ENCODE peak calls at places on chromosome 11, in seven cellular contexts. One of them, this sample, is unnamed.

GRCh38 chr11:2147391-2147790 is 8.2 kb upstream of the IGF2 start:
- DNase-seq in SK-N-SH: no peak
- DNase-seq in cardiac fibroblast: no peak
- DNase-seq in right lobe of liver: no peak
- DNase-seq in colonic mucosa: no peak
- DNase-seq in tibial nerve: no peak
- DNase-seq in mammary epithelial cell: no peak
- DNase-seq in this sample: no peak

GRCh38 chr11:7896026-7896785 is 34.9 kb downstream of the OR10A6 start:
- DNase-seq in cardiac fibroblast: no peak
- DNase-seq in mammary epithelial cell: no peak
- DNase-seq in right lobe of liver: peak; percentile 78
- DNase-seq in SK-N-SH: no peak
- DNase-seq in tibial nerve: no peak
- DNase-seq in colonic mucosa: no peak
- DNase-seq in this sample: no peak

GRCh38 chr11:18064450-18065048 is 18.5 kb upstream of the TPH1 start:
- DNase-seq in colonic mucosa: no peak
- DNase-seq in right lobe of liver: no peak
- DNase-seq in mammary epithelial cell: no peak
- DNase-seq in SK-N-SH: no peak
- DNase-seq in tibial nerve: no peak
- DNase-seq in cardiac fibroblast: no peak
- DNase-seq in this sample: no peak

GRCh38 chr11:64744544-64745218 is 739 bp upstream of the RASGRP2 start:
- DNase-seq in tibial nerve: no peak
- DNase-seq in colonic mucosa: no peak
- DNase-seq in cardiac fibroblast: no peak
- DNase-seq in mammary epithelial cell: no peak
- DNase-seq in right lobe of liver: no peak
- DNase-seq in SK-N-SH: peak; percentile 86
- DNase-seq in this sample: no peak

GRCh38 chr11:5364214-5364613 is 12.9 kb downstream of the OR51B6 start:
- DNase-seq in cardiac fibroblast: peak; percentile 65
- DNase-seq in tibial nerve: no peak
- DNase-seq in colonic mucosa: no peak
- DNase-seq in mammary epithelial cell: no peak
- DNase-seq in SK-N-SH: no peak
- DNase-seq in right lobe of liver: no peak
- DNase-seq in this sample: no peak

GRCh38 chr11:106156290-106156937 is 79.0 kb downstream of the AASDHPPT start:
- DNase-seq in tibial nerve: no peak
- DNase-seq in SK-N-SH: peak; percentile 27
- DNase-seq in colonic mucosa: peak; percentile 19
- DNase-seq in right lobe of liver: no peak
- DNase-seq in mammary epithelial cell: peak; percentile 58
- DNase-seq in cardiac fibroblast: peak; percentile 90
- DNase-seq in this sample: no peak

GRCh38 chr11:34331329-34331728 is 26.5 kb downstream of the ABTB2 start:
- DNase-seq in cardiac fibroblast: peak; percentile 82
- DNase-seq in tibial nerve: no peak
- DNase-seq in right lobe of liver: no peak
- DNase-seq in mammary epithelial cell: peak; percentile 62
- DNase-seq in colonic mucosa: peak; percentile 42
- DNase-seq in SK-N-SH: no peak
- DNase-seq in this sample: no peak

GRCh38 chr11:85647078-85647477 is 689 bp upstream of the TMEM126A start:
- DNase-seq in SK-N-SH: peak; percentile 14
- DNase-seq in mammary epithelial cell: no peak
- DNase-seq in colonic mucosa: no peak
- DNase-seq in right lobe of liver: no peak
- DNase-seq in tibial nerve: no peak
- DNase-seq in cardiac fibroblast: no peak
- DNase-seq in this sample: no peak

GRCh38 chr11:45765836-45766235 is 39.1 kb upstream of the SLC35C1 start:
- DNase-seq in SK-N-SH: no peak
- DNase-seq in right lobe of liver: no peak
- DNase-seq in tibial nerve: no peak
- DNase-seq in mammary epithelial cell: no peak
- DNase-seq in colonic mucosa: no peak
- DNase-seq in cardiac fibroblast: no peak
- DNase-seq in this sample: no peak

GRCh38 chr11:36456136-36456535 is 53.9 kb downstream of the TRAF6 start:
- DNase-seq in SK-N-SH: no peak
- DNase-seq in colonic mucosa: no peak
- DNase-seq in cardiac fibroblast: no peak
- DNase-seq in mammary epithelial cell: no peak
- DNase-seq in tibial nerve: no peak
- DNase-seq in right lobe of liver: no peak
- DNase-seq in this sample: no peak

GRCh38 chr11:108606495-108607160 is 13.1 kb upstream of the EXPH5 start:
- DNase-seq in colonic mucosa: no peak
- DNase-seq in tibial nerve: no peak
- DNase-seq in right lobe of liver: no peak
- DNase-seq in SK-N-SH: no peak
- DNase-seq in mammary epithelial cell: peak; percentile 71
- DNase-seq in cardiac fibroblast: no peak
- DNase-seq in this sample: no peak

GRCh38 chr11:125591659-125592304 is 870 bp upstream of the STT3A start:
- DNase-seq in tibial nerve: peak; percentile 22
- DNase-seq in cardiac fibroblast: peak; percentile 51
- DNase-seq in colonic mucosa: peak; percentile 47
- DNase-seq in right lobe of liver: peak; percentile 62
- DNase-seq in SK-N-SH: peak; percentile 55
- DNase-seq in mammary epithelial cell: peak; percentile 45
- DNase-seq in this sample: no peak

GRCh38 chr11:16133867-16134266 is 222.5 kb downstream of the SOX6 start:
- DNase-seq in colonic mucosa: no peak
- DNase-seq in right lobe of liver: no peak
- DNase-seq in cardiac fibroblast: no peak
- DNase-seq in tibial nerve: no peak
- DNase-seq in mammary epithelial cell: no peak
- DNase-seq in SK-N-SH: no peak
- DNase-seq in this sample: no peak

DNA sequence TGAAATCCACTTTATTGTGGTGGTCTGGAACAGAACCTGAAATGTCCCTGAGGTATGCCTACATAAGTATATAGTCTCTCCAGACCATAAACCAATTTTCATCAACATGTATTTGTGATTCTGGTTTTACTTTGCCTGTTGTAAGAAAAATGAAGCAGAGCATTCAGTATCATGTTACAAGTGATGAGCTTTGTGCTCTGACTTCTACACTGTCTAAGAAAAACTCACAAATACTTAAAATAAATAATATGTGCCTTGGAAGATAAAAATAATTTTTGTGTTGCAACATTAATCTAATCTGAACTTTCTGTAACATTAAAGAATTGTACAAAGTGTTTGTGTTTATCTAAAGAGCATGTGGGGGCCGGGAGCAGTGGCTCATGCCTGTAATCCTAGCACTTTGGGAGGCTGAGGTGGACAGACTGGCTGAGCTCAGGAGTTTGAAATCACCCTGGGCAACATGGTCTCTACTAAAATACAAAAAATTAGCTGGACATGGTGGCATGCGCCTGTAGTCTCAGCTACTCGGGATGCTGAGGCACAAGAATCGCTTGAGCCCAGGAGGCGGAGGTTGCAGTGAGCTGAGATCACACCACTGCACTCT is 219.5 kb downstream of the SOX6 start:
- DNase-seq in colonic mucosa: no peak
- DNase-seq in tibial nerve: no peak
- DNase-seq in mammary epithelial cell: no peak
- DNase-seq in cardiac fibroblast: no peak
- DNase-seq in right lobe of liver: no peak
- DNase-seq in SK-N-SH: no peak
- DNase-seq in this sample: no peak
- TF ChIP-seq CTCF in colonic mucosa: no peak
- TF ChIP-seq CTCF in tibial nerve: no peak
- TF ChIP-seq CTCF in mammary epithelial cell: no peak
- TF ChIP-seq CTCF in cardiac fibroblast: no peak
- TF ChIP-seq CTCF in right lobe of liver: no peak
- TF ChIP-seq CTCF in SK-N-SH: no peak
- TF ChIP-seq CTCF in this sample: no peak

GRCh38 chr11:89625171-89625570 is 84.9 kb upstream of the TRIM77 start:
- DNase-seq in cardiac fibroblast: no peak
- DNase-seq in tibial nerve: no peak
- DNase-seq in mammary epithelial cell: no peak
- DNase-seq in SK-N-SH: no peak
- DNase-seq in colonic mucosa: no peak
- DNase-seq in right lobe of liver: no peak
- DNase-seq in this sample: no peak
- TF ChIP-seq CTCF in cardiac fibroblast: no peak
- TF ChIP-seq CTCF in tibial nerve: no peak
- TF ChIP-seq CTCF in mammary epithelial cell: no peak
- TF ChIP-seq CTCF in SK-N-SH: peak; percentile 46
- TF ChIP-seq CTCF in colonic mucosa: no peak
- TF ChIP-seq CTCF in right lobe of liver: peak; percentile 16
- TF ChIP-seq CTCF in this sample: peak; percentile 6

GRCh38 chr11:75349540-75350116 is 1.8 kb downstream of the ARRB1 start:
- DNase-seq in cardiac fibroblast: no peak
- DNase-seq in colonic mucosa: peak; percentile 64
- DNase-seq in mammary epithelial cell: no peak
- DNase-seq in SK-N-SH: no peak
- DNase-seq in tibial nerve: no peak
- DNase-seq in right lobe of liver: peak; percentile 83
- DNase-seq in this sample: no peak

GRCh38 chr11:75352417-75353206 is 1.2 kb upstream of the ARRB1 start:
- DNase-seq in SK-N-SH: no peak
- DNase-seq in cardiac fibroblast: no peak
- DNase-seq in tibial nerve: no peak
- DNase-seq in colonic mucosa: no peak
- DNase-seq in mammary epithelial cell: no peak
- DNase-seq in right lobe of liver: peak; percentile 78
- DNase-seq in this sample: no peak

GRCh38 chr11:75350122-75350742 is 1.2 kb downstream of the ARRB1 start:
- DNase-seq in right lobe of liver: no peak
- DNase-seq in cardiac fibroblast: no peak
- DNase-seq in tibial nerve: no peak
- DNase-seq in mammary epithelial cell: no peak
- DNase-seq in colonic mucosa: no peak
- DNase-seq in SK-N-SH: no peak
- DNase-seq in this sample: no peak

GRCh38 chr11:75350743-75351540 is 519 bp downstream of the ARRB1 start:
- DNase-seq in tibial nerve: no peak
- DNase-seq in mammary epithelial cell: no peak
- DNase-seq in right lobe of liver: peak; percentile 87
- DNase-seq in SK-N-SH: peak; percentile 67
- DNase-seq in colonic mucosa: peak; percentile 72
- DNase-seq in cardiac fibroblast: no peak
- DNase-seq in this sample: no peak

DNA sequence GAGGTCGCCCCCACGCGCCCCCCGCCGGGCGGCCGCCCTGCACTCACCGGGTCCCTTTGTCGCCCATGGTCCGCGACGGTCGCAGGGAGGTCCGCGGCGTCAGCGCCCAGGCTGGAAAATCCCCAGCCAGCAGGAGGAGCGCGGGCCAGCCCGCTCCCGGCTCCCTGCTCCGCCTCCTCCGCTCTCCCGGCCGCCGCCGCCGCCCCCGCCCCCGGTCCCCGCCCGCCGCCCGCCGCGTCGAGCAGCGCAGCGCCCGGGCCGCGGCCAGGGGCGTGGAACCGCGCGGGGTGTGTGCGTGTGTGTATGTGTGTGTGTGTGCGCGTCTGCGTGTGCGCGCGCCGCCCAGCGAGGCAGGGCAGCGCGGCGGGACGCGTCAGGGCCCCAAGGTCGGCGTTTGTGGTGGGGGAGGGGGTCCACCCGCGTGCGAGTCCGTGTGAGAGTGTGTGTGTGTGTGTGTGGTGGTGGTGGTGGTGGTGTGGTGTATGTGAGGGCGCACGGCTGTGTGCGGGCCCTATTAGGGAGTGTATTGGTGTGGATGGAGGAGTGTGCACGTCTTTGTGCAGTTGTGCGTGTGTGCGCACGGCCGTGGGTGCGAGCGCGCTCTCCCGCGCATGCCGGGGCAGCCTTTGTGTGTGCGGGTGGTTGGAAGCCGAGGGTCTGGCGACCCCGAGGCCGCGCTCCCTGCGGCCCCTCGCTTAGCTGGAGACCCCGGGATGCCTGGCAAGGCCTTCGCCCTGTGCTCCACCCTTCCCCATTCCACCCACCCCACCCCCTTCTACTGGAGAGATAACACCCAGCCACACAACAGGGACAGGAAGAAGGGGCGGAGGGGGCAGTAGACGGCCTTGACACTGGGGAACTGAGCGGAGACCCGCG is at the start of gene ARRB1:
- DNase-seq in colonic mucosa: peak; percentile 80
- DNase-seq in mammary epithelial cell: no peak
- DNase-seq in cardiac fibroblast: peak; percentile 75
- DNase-seq in tibial nerve: peak; percentile 47
- DNase-seq in SK-N-SH: peak; percentile 92
- DNase-seq in right lobe of liver: peak; percentile 83
- DNase-seq in this sample: peak; percentile 88
- TF ChIP-seq CTCF in colonic mucosa: no peak
- TF ChIP-seq CTCF in mammary epithelial cell: no peak
- TF ChIP-seq CTCF in cardiac fibroblast: peak; percentile 7
- TF ChIP-seq CTCF in tibial nerve: no peak
- TF ChIP-seq CTCF in SK-N-SH: no peak
- TF ChIP-seq CTCF in right lobe of liver: no peak
- TF ChIP-seq CTCF in this sample: no peak

DNA sequence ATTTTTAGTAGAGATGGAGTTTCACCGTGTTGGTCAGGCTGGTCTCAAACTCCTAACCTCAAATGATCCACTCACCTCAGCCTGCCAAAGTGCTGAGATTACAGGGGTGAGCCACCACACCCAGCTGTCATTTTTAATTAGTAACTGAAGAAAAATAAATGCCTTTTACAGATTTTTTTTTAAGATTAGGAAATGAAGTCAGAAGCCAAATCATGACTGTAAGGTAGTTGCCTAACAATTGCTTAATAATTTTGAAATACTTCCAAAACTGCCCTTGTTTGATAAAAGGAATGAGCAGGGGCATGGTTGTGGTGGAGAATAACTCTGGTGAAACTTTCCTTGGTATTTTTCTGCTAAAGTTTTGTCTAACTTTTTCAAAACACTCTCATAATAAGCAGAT is 98.9 kb upstream of the SLC5A12 start:
- DNase-seq in mammary epithelial cell: peak; percentile 89
- DNase-seq in right lobe of liver: no peak
- DNase-seq in SK-N-SH: no peak
- DNase-seq in tibial nerve: no peak
- DNase-seq in colonic mucosa: no peak
- DNase-seq in cardiac fibroblast: peak; percentile 91
- DNase-seq in this sample: no peak
- TF ChIP-seq CTCF in mammary epithelial cell: no peak
- TF ChIP-seq CTCF in right lobe of liver: no peak
- TF ChIP-seq CTCF in SK-N-SH: no peak
- TF ChIP-seq CTCF in tibial nerve: no peak
- TF ChIP-seq CTCF in colonic mucosa: no peak
- TF ChIP-seq CTCF in cardiac fibroblast: no peak
- TF ChIP-seq CTCF in this sample: no peak

This sample was measured in D721Med.